ENCODE peak calls at places on chromosomes 11 and 22, in eight cellular contexts. I is ovary, P is H9, J is lower lobe of right lung, E is fibroblast of lung, N is neural progenitor cell, Y is uterus, B is gastrocnemius medialis. Q is an unnamed sample.

GRCh38 chr22:50000587-50001387 is 11.8 kb downstream of the IL17REL start:
- DNase-seq in I (no peak), P (no peak), J (peak; percentile 39), E (no peak), N (no peak), Y (no peak), B (no peak), Q (peak; percentile 62)

GRCh38 chr11:60069471-60069870 is 13.0 kb downstream of the MS4A3 start:
- DNase-seq in I (no peak), P (no peak), J (no peak), E (no peak), N (no peak), Y (no peak), B (no peak), Q (no peak)

GRCh38 chr22:49961601-49962011 is 1.0 kb downstream of the PIM3 start:
- DNase-seq in I (no peak), P (peak; percentile 45), J (peak; percentile 57), E (no peak), N (peak; percentile 72), Y (no peak), B (no peak), Q (no peak)

GRCh38 chr22:42270178-42270511 is 308 bp downstream of the TCF20 start:
- DNase-seq in I (no peak), P (no peak), J (no peak), E (no peak), N (no peak), Y (no peak), B (no peak), Q (no peak)

GRCh38 chr22:32836286-32836859 is 34.9 kb downstream of the TIMP3 start:
- DNase-seq in I (no peak), P (no peak), J (no peak), E (no peak), N (peak; percentile 45), Y (no peak), B (no peak), Q (no peak)

GRCh38 chr11:1943977-1944376 is 3.2 kb upstream of the MRPL23 start:
- DNase-seq in I (peak; percentile 6), P (no peak), J (peak; percentile 40), E (peak; percentile 46), N (no peak), Y (peak; percentile 13), B (peak; percentile 1), Q (peak; percentile 54)

GRCh38 chr22:42803454-42803853 is 53.6 kb downstream of the ARFGAP3 start:
- DNase-seq in I (no peak), P (peak; percentile 16), J (no peak), E (no peak), N (no peak), Y (no peak), B (peak; percentile 80), Q (no peak)

GRCh38 chr22:46070215-46070721 is 80.1 kb upstream of the PPARA start:
- DNase-seq in I (peak; percentile 85), P (peak; percentile 58), J (peak; percentile 84), E (no peak), N (peak; percentile 53), Y (peak; percentile 77), B (no peak), Q (peak; percentile 89)

GRCh38 chr11:117073539-117073938 is 24.7 kb downstream of the SIK3 start:
- DNase-seq in I (no peak), P (no peak), J (no peak), E (no peak), N (no peak), Y (no peak), B (no peak), Q (no peak)

GRCh38 chr22:26321469-26321913 is 107.6 kb upstream of the ASPHD2 start:
- DNase-seq in I (no peak), P (no peak), J (no peak), E (peak; percentile 87), N (no peak), Y (no peak), B (peak; percentile 64), Q (no peak)

GRCh38 chr11:130655308-130655707 is 206.9 kb downstream of the ADAMTS15 start:
- DNase-seq in I (no peak), P (no peak), J (no peak), E (no peak), N (no peak), Y (no peak), B (no peak), Q (no peak)

GRCh38 chr11:121610706-121611105 is 157.9 kb upstream of the SORL1-AS1 start:
- DNase-seq in I (no peak), P (no peak), J (no peak), E (no peak), N (no peak), Y (no peak), B (no peak), Q (no peak)

GRCh38 chr11:93589347-93589746 is 46.2 kb upstream of the SMCO4 start:
- DNase-seq in I (no peak), P (no peak), J (no peak), E (no peak), N (no peak), Y (no peak), B (no peak), Q (no peak)

GRCh38 chr22:31578171-31578570 is 81.8 kb downstream of the SFI1 start:
- DNase-seq in I (no peak), P (no peak), J (no peak), E (no peak), N (no peak), Y (no peak), B (no peak), Q (no peak)

GRCh38 chr22:44665115-44665514 is 36.9 kb upstream of the PRR5 start:
- DNase-seq in I (no peak), P (no peak), J (peak; percentile 57), E (no peak), N (peak; percentile 23), Y (no peak), B (no peak), Q (no peak)

GRCh38 chr22:49946612-49947295 is 13.8 kb upstream of the PIM3 start:
- DNase-seq in I (no peak), P (peak; percentile 43), J (no peak), E (no peak), N (peak; percentile 54), Y (no peak), B (no peak), Q (no peak)

GRCh38 chr11:46381046-46381835 is at the start of gene MDK:
- DNase-seq in I (peak; percentile 67), P (peak; percentile 73), J (peak; percentile 59), E (no peak), N (peak; percentile 91), Y (peak; percentile 38), B (no peak), Q (no peak)

GRCh38 chr11:75572744-75573143 is 10.7 kb downstream of the SERPINH1 start:
- DNase-seq in I (no peak), P (no peak), J (no peak), E (no peak), N (no peak), Y (no peak), B (no peak), Q (no peak)

GRCh38 chr11:9150501-9150900 is 59.1 kb upstream of the SCUBE2 start:
- DNase-seq in I (no peak), P (no peak), J (no peak), E (peak; percentile 75), N (no peak), Y (no peak), B (no peak), Q (no peak)

GRCh38 chr11:62555464-62556092 is 9.0 kb upstream of the AHNAK start:
- DNase-seq in I (no peak), P (no peak), J (peak; percentile 77), E (peak; percentile 48), N (peak; percentile 49), Y (no peak), B (no peak), Q (no peak)

GRCh38 chr11:33802414-33802950 is 28.2 kb upstream of the FBXO3 start:
- DNase-seq in I (peak; percentile 36), P (peak; percentile 90), J (no peak), E (peak; percentile 92), N (peak; percentile 93), Y (peak; percentile 52), B (no peak), Q (no peak)

GRCh38 chr11:44775366-44776356 is 48.9 kb downstream of the TSPAN18 start:
- DNase-seq in I (no peak), P (peak; percentile 85), J (no peak), E (peak; percentile 26), N (peak; percentile 78), Y (peak; percentile 16), B (no peak), Q (no peak)

GRCh38 chr11:102367364-102367763 is 20.4 kb downstream of the BIRC2 start:
- DNase-seq in I (no peak), P (no peak), J (no peak), E (peak; percentile 7), N (no peak), Y (no peak), B (no peak), Q (no peak)
- TF ChIP-seq CTCF in I (no peak), P (peak; percentile 13), J (peak; percentile 17), E (no peak), N (peak; percentile 6), Y (no peak), B (no peak), Q (no peak)

GRCh38 chr11:74319139-74319538 is 7.7 kb upstream of the P4HA3 start:
- DNase-seq in I (no peak), P (no peak), J (no peak), E (peak; percentile 94), N (no peak), Y (no peak), B (no peak), Q (no peak)
- H3K27ac ChIP-seq in I (no peak overlapping the region), P (no peak overlapping the region), J (no peak overlapping the region), E (no peak overlapping the region), N (no peak overlapping the region), Y (peak overlapping the region; percentile 10), B (no peak overlapping the region), Q (no peak overlapping the region)

DNA sequence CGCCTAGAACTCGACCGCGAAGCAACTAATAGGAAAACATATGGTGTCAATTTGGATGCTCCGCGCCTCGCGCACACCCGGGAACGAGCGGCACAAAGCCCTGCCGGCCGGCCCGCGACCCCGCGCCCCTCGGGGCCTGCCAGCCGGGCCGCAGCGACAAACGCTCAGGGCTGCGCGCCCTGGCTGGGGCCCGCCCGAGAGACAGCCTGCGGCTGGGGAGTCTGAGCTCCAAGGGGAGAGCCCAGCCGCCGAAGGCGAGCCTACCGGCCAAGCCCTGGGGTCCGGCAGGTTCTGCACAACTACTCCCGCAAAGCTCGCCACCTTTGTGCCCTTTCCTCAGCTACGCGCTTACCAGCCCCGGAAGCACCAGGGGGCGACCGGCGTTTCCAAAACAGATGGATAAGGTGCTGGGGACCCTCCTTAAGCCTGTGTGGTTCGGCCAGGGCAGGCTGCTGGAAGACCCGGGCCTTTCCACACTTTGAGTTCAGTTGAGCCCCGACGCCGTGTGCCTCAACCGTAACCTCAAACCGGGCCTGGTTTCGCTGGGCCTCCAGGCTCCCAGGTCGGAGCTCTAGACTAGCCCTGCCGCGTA is 6.0 kb downstream of the PAX6 start:
- DNase-seq in I (no peak), P (peak; percentile 67), J (no peak), E (peak; percentile 52), N (peak; percentile 73), Y (no peak), B (no peak), Q (no peak)
- H3K4me1 ChIP-seq in I (no peaks in the 10 kb centered on the region), P (no peaks in the 10 kb centered on the region), J (peaks cover 25% of the 10 kb centered on the region), E (no peaks in the 10 kb centered on the region), N (peaks cover 69% of the 10 kb centered on the region), Y (peaks cover 14% of the 10 kb centered on the region), B (peaks cover 23% of the 10 kb centered on the region), Q (peaks cover 15% of the 10 kb centered on the region)

DNA sequence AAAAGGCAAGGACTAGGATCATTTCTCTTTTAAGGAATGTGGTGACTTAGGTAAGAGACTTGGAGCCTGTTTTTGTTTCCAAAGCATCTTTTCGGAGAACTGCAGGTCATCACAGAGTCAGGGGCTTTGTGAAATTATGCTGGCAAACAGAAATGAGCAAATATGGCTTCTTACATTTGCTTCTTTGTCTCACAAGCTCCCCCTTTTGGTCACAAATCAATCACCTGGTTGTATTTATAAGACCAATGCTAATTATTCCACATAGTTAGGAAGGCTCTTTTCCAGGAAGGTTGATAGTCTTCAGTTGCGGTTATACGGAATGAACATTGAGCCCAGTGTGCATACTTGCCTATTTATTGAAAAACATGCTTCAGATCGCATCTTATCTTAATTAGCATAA is 34.6 kb upstream of the CEP126 start:
- DNase-seq in I (no peak), P (no peak), J (no peak), E (peak; percentile 78), N (peak; percentile 33), Y (no peak), B (no peak), Q (no peak)
- TF ChIP-seq CTCF in I (no peak), P (peak; percentile 65), J (peak; percentile 17), E (peak; percentile 27), N (peak; percentile 46), Y (no peak), B (no peak), Q (peak; percentile 32)

Q was measured in upper lobe of right lung.